ENCODE peak calls at places on chromosomes 1 and 21, in nine cellular contexts. One of them, this sample, is unnamed.

GRCh38 chr1:94063379-94063778 is 57.6 kb downstream of the ABCA4 start:
- DNase-seq in IMR-90: peak
- DNase-seq in HAP-1: peak
- DNase-seq in hepatocyte: peak
- DNase-seq in A673: peak
- DNase-seq in HTR-8/SVneo: no peak
- DNase-seq in aorta: no peak
- DNase-seq in NCI-H1092: no peak
- DNase-seq in H54: no peak
- DNase-seq in this sample: no peak

GRCh38 chr1:155569988-155570592 is 7.5 kb upstream of the ASH1L start:
- DNase-seq in IMR-90: peak
- DNase-seq in HAP-1: no peak
- DNase-seq in hepatocyte: peak
- DNase-seq in A673: no peak
- DNase-seq in HTR-8/SVneo: no peak
- DNase-seq in aorta: no peak
- DNase-seq in NCI-H1092: no peak
- DNase-seq in H54: no peak
- DNase-seq in this sample: no peak

GRCh38 chr1:27306071-27306470 is 15.9 kb upstream of the TMEM222 start:
- DNase-seq in IMR-90: no peak
- DNase-seq in HAP-1: no peak
- DNase-seq in hepatocyte: no peak
- DNase-seq in A673: no peak
- DNase-seq in HTR-8/SVneo: no peak
- DNase-seq in aorta: no peak
- DNase-seq in NCI-H1092: no peak
- DNase-seq in H54: no peak
- DNase-seq in this sample: no peak

GRCh38 chr1:65527211-65527610 is 106.7 kb downstream of the LEPR start:
- DNase-seq in IMR-90: peak
- DNase-seq in HAP-1: no peak
- DNase-seq in hepatocyte: no peak
- DNase-seq in A673: peak
- DNase-seq in HTR-8/SVneo: peak
- DNase-seq in aorta: no peak
- DNase-seq in NCI-H1092: no peak
- DNase-seq in H54: peak
- DNase-seq in this sample: no peak

GRCh38 chr1:181486098-181486420 is 2.7 kb downstream of the CACNA1E start:
- DNase-seq in IMR-90: no peak
- DNase-seq in HAP-1: no peak
- DNase-seq in hepatocyte: no peak
- DNase-seq in A673: no peak
- DNase-seq in HTR-8/SVneo: no peak
- DNase-seq in aorta: no peak
- DNase-seq in NCI-H1092: no peak
- DNase-seq in H54: no peak
- DNase-seq in this sample: no peak

GRCh38 chr1:232767381-232768074 is 37.7 kb upstream of the MAP10 start:
- DNase-seq in IMR-90: peak
- DNase-seq in HAP-1: no peak
- DNase-seq in hepatocyte: peak
- DNase-seq in A673: peak
- DNase-seq in HTR-8/SVneo: peak
- DNase-seq in aorta: no peak
- DNase-seq in NCI-H1092: no peak
- DNase-seq in H54: peak
- DNase-seq in this sample: no peak

GRCh38 chr1:209542585-209542984 is 40.9 kb upstream of the CAMK1G start:
- DNase-seq in IMR-90: no peak
- DNase-seq in HAP-1: no peak
- DNase-seq in hepatocyte: no peak
- DNase-seq in A673: no peak
- DNase-seq in HTR-8/SVneo: no peak
- DNase-seq in aorta: no peak
- DNase-seq in NCI-H1092: no peak
- DNase-seq in H54: no peak
- DNase-seq in this sample: no peak

GRCh38 chr1:186708578-186709203 is 28.5 kb upstream of the PTGS2 start:
- DNase-seq in IMR-90: peak
- DNase-seq in HAP-1: no peak
- DNase-seq in hepatocyte: no peak
- DNase-seq in A673: no peak
- DNase-seq in HTR-8/SVneo: no peak
- DNase-seq in aorta: no peak
- DNase-seq in NCI-H1092: no peak
- DNase-seq in H54: no peak
- DNase-seq in this sample: no peak

GRCh38 chr21:29217818-29218252 is 80.9 kb upstream of the BACH1 start:
- DNase-seq in IMR-90: peak
- DNase-seq in HAP-1: no peak
- DNase-seq in hepatocyte: peak
- DNase-seq in A673: peak
- DNase-seq in HTR-8/SVneo: peak
- DNase-seq in aorta: no peak
- DNase-seq in NCI-H1092: no peak
- DNase-seq in H54: no peak
- DNase-seq in this sample: no peak

GRCh38 chr1:220484135-220484534 is 43.8 kb upstream of the MARK1 start:
- DNase-seq in IMR-90: no peak
- DNase-seq in HAP-1: no peak
- DNase-seq in hepatocyte: no peak
- DNase-seq in A673: no peak
- DNase-seq in HTR-8/SVneo: no peak
- DNase-seq in aorta: no peak
- DNase-seq in NCI-H1092: no peak
- DNase-seq in H54: no peak
- DNase-seq in this sample: no peak

GRCh38 chr21:35529141-35529863 is 480.2 kb upstream of the RUNX1 start:
- DNase-seq in IMR-90: peak
- DNase-seq in HAP-1: no peak
- DNase-seq in hepatocyte: peak
- DNase-seq in A673: no peak
- DNase-seq in HTR-8/SVneo: no peak
- DNase-seq in aorta: no peak
- DNase-seq in NCI-H1092: no peak
- DNase-seq in H54: no peak
- DNase-seq in this sample: no peak

GRCh38 chr1:73472810-73473209 is 725.2 kb downstream of the LRRIQ3 start:
- DNase-seq in IMR-90: no peak
- DNase-seq in HAP-1: no peak
- DNase-seq in hepatocyte: no peak
- DNase-seq in A673: no peak
- DNase-seq in HTR-8/SVneo: no peak
- DNase-seq in aorta: no peak
- DNase-seq in NCI-H1092: no peak
- DNase-seq in H54: no peak
- DNase-seq in this sample: no peak

This sample was measured in posterior cingulate gyrus.